ENCODE peak calls at places on chromosomes 1 and 21, in nine cellular contexts. W, I, K, Z, T, Y, M, F and B are unnamed samples.

GRCh38 chr1:22490309-22490708 is 38.7 kb downstream of the ZBTB40 start:
- DNase-seq in F (no peak), T (no peak), W (no peak), Y (no peak), I (no peak), M (no peak), Z (no peak), K (no peak), B (no peak)

GRCh38 chr21:15370576-15370975 is 305.8 kb upstream of the NRIP1 start:
- DNase-seq in Y (no peak), T (no peak), W (no peak), M (no peak), K (no peak), Z (no peak), I (no peak), F (no peak), B (peak)

GRCh38 chr21:18318156-18318555 is 73.5 kb downstream of the CHODL start:
- DNase-seq in F (no peak), Y (no peak), I (no peak), W (no peak), K (no peak), M (no peak), T (no peak), Z (no peak), B (peak)

GRCh38 chr1:56710646-56711045 is 65.5 kb downstream of the PRKAA2 start:
- DNase-seq in Y (no peak), F (peak), W (no peak), Z (no peak), T (peak), M (no peak), K (no peak), I (peak), B (no peak)

GRCh38 chr21:46116846-46117585 is 19.1 kb downstream of the COL6A2 start:
- DNase-seq in Z (peak), M (peak), F (peak), I (no peak), Y (no peak), T (peak), K (no peak), W (no peak), B (no peak)

GRCh38 chr21:39687069-39687468 is 57.9 kb upstream of the IGSF5 start:
- DNase-seq in T (no peak), Y (no peak), K (no peak), M (no peak), I (no peak), W (no peak), Z (no peak), F (no peak), B (no peak)

GRCh38 chr1:169741666-169742394 is 8.0 kb upstream of the SELE start:
- DNase-seq in T (no peak), W (no peak), I (peak), F (peak), Y (no peak), K (no peak), Z (no peak), M (no peak), B (no peak)

GRCh38 chr1:19640363-19641316 is 3.5 kb upstream of the NBL1 start:
- DNase-seq in W (no peak), Y (peak), T (peak), F (peak), K (no peak), Z (no peak), I (no peak), M (no peak), B (no peak)

GRCh38 chr1:47727051-47727708 is 270.0 kb downstream of the TRABD2B start:
- DNase-seq in Y (no peak), F (no peak), T (no peak), Z (no peak), M (no peak), K (no peak), W (no peak), I (no peak), B (no peak)

GRCh38 chr21:28624626-28625025 is 368.1 kb downstream of the LTN1 start:
- DNase-seq in Y (no peak), W (no peak), T (peak), Z (no peak), M (no peak), I (no peak), K (no peak), F (no peak), B (peak)

GRCh38 chr21:33230518-33231324 is 983 bp downstream of the IFNAR2 start:
- DNase-seq in F (peak), T (peak), Y (peak), I (peak), W (peak), Z (peak), K (peak), M (peak), B (no peak)

GRCh38 chr1:208238710-208239517 is 5.3 kb downstream of the PLXNA2 start:
- DNase-seq in Y (peak), T (peak), K (no peak), Z (no peak), M (no peak), I (peak), W (no peak), F (peak), B (peak)

GRCh38 chr1:7922301-7922700 is 18.3 kb downstream of the TNFRSF9 start:
- DNase-seq in K (no peak), F (no peak), Y (no peak), W (no peak), Z (no peak), I (peak), T (no peak), M (no peak), B (no peak)

GRCh38 chr1:20366076-20366765 is 75.5 kb downstream of the VWA5B1 start:
- DNase-seq in M (no peak), Y (no peak), Z (peak), W (no peak), T (peak), F (peak), I (no peak), K (no peak), B (no peak)

GRCh38 chr1:203523667-203524066 is 29.7 kb downstream of the OPTC start:
- DNase-seq in I (no peak), Y (no peak), W (no peak), F (no peak), T (no peak), M (no peak), K (no peak), Z (no peak), B (no peak)

GRCh38 chr1:203281033-203281432 is 24.3 kb upstream of the BTG2 start:
- DNase-seq in Y (peak), K (no peak), T (peak), Z (no peak), M (no peak), W (no peak), I (peak), F (no peak), B (no peak)

GRCh38 chr1:179775009-179775408 is 31.9 kb downstream of the FAM163A start:
- DNase-seq in Z (no peak), K (no peak), Y (no peak), I (no peak), W (no peak), M (no peak), T (no peak), F (no peak), B (no peak)

GRCh38 chr1:207789792-207790787 is 38.2 kb downstream of the CD46 start:
- DNase-seq in Y (no peak), M (no peak), I (no peak), F (no peak), Z (no peak), K (no peak), W (no peak), T (peak), B (no peak)

GRCh38 chr1:230542054-230542453 is 100.2 kb upstream of the COG2 start:
- DNase-seq in W (no peak), Y (no peak), Z (no peak), M (no peak), K (no peak), T (peak), F (peak), I (no peak), B (no peak)

GRCh38 chr1:93448292-93448982 is 519 bp downstream of the FNBP1L start:
- DNase-seq in Z (peak), F (peak), M (peak), W (peak), Y (peak), T (peak), K (peak), I (peak), B (peak)

GRCh38 chr1:152451254-152451653 is 37.2 kb upstream of the CRNN start:
- DNase-seq in I (peak), F (no peak), K (no peak), M (no peak), Y (no peak), W (no peak), T (peak), Z (no peak), B (peak)